ENCODE peak calls at places on chromosomes 16 and 17, in seven cellular contexts. H, V, Y, I, C, R and L are unnamed samples.

GRCh38 chr17:66667090-66667489 is 167.8 kb upstream of the CACNG5 start:
- DNase-seq in H (no peak), V (no peak), Y (no peak), I (no peak), C (no peak), R (no peak), L (no peak)

GRCh38 chr16:57313509-57313908 is 29.0 kb upstream of the PLLP start:
- DNase-seq in H (no peak), V (no peak), Y (no peak), I (no peak), C (no peak), R (no peak), L (no peak)

GRCh38 chr16:58518083-58518979 is 3.0 kb downstream of the SETD6 start:
- DNase-seq in H (no peak), V (peak), Y (no peak), I (no peak), C (no peak), R (no peak), L (no peak)

GRCh38 chr16:24845726-24846547 is at the start of gene SLC5A11:
- DNase-seq in H (no peak), V (peak), Y (no peak), I (no peak), C (no peak), R (no peak), L (no peak)

GRCh38 chr17:51638909-51639308 is 378.6 kb downstream of the UTP18 start:
- DNase-seq in H (no peak), V (no peak), Y (no peak), I (no peak), C (no peak), R (no peak), L (no peak)

GRCh38 chr17:58121925-58122324 is 26.3 kb upstream of the OR4D1 start:
- DNase-seq in H (no peak), V (peak), Y (no peak), I (peak), C (peak), R (no peak), L (no peak)

GRCh38 chr16:9225527-9226316 is 134.3 kb downstream of the HAPSTR1 start:
- DNase-seq in H (no peak), V (no peak), Y (no peak), I (no peak), C (peak), R (no peak), L (no peak)

GRCh38 chr17:82213251-82214011 is 789 bp upstream of the CCDC57 start:
- DNase-seq in H (peak), V (peak), Y (peak), I (peak), C (no peak), R (no peak), L (no peak)

GRCh38 chr17:35795007-35795870 is at the start of gene MMP28:
- DNase-seq in H (no peak), V (peak), Y (peak), I (peak), C (no peak), R (no peak), L (no peak)

GRCh38 chr17:48047113-48047740 is 932 bp upstream of the NFE2L1 start:
- DNase-seq in H (no peak), V (peak), Y (peak), I (no peak), C (no peak), R (no peak), L (no peak)

GRCh38 chr16:25126820-25127232 is 15.3 kb downstream of the LCMT1 start:
- DNase-seq in H (no peak), V (peak), Y (no peak), I (peak), C (peak), R (no peak), L (no peak)

GRCh38 chr17:51540151-51540550 is 279.8 kb downstream of the UTP18 start:
- DNase-seq in H (no peak), V (no peak), Y (no peak), I (no peak), C (peak), R (no peak), L (no peak)

GRCh38 chr17:38730526-38731379 is 612 bp downstream of the CISD3 start:
- DNase-seq in H (peak), V (no peak), Y (peak), I (peak), C (peak), R (peak), L (peak)

GRCh38 chr17:36814958-36815357 is 122.3 kb upstream of the LHX1 start:
- DNase-seq in H (no peak), V (peak), Y (no peak), I (no peak), C (no peak), R (no peak), L (no peak)

GRCh38 chr16:64364894-64365293 is 757.0 kb downstream of the CDH11 start:
- DNase-seq in H (no peak), V (no peak), Y (no peak), I (no peak), C (no peak), R (no peak), L (no peak)

GRCh38 chr16:69501956-69502457 is 63.8 kb upstream of the NFAT5 start:
- DNase-seq in H (no peak), V (no peak), Y (no peak), I (no peak), C (no peak), R (no peak), L (no peak)

GRCh38 chr17:27623578-27623977 is 7.4 kb upstream of the LGALS9 start:
- DNase-seq in H (no peak), V (no peak), Y (peak), I (no peak), C (no peak), R (no peak), L (no peak)

GRCh38 chr16:13223666-13224065 is 322.3 kb downstream of the SHISA9 start:
- DNase-seq in H (no peak), V (no peak), Y (no peak), I (no peak), C (no peak), R (no peak), L (no peak)

GRCh38 chr16:12499032-12499735 is 304.5 kb downstream of the CPPED1 start:
- DNase-seq in H (no peak), V (no peak), Y (no peak), I (no peak), C (no peak), R (no peak), L (no peak)

GRCh38 chr17:19386974-19387920 is at the start of gene MFAP4:
- DNase-seq in H (peak), V (peak), Y (peak), I (no peak), C (peak), R (peak), L (no peak)

GRCh38 chr16:1468456-1468855 is 6.4 kb downstream of the CLCN7 start:
- DNase-seq in H (no peak), V (no peak), Y (no peak), I (no peak), C (no peak), R (no peak), L (no peak)

GRCh38 chr16:1466968-1467521 is 7.8 kb downstream of the CLCN7 start:
- DNase-seq in H (no peak), V (no peak), Y (no peak), I (no peak), C (no peak), R (no peak), L (no peak)

GRCh38 chr16:1470543-1471251 is 4.1 kb downstream of the CLCN7 start:
- DNase-seq in H (no peak), V (peak), Y (no peak), I (no peak), C (no peak), R (no peak), L (no peak)

GRCh38 chr16:1471569-1472194 is 3.1 kb downstream of the CLCN7 start:
- DNase-seq in H (no peak), V (no peak), Y (no peak), I (no peak), C (no peak), R (no peak), L (no peak)

GRCh38 chr16:1469693-1470201 is 5.1 kb downstream of the CLCN7 start:
- DNase-seq in H (no peak), V (no peak), Y (no peak), I (no peak), C (no peak), R (no peak), L (no peak)
- H3K4me3 ChIP-seq in H (peak), V (no peak), Y (peak), I (no peak), C (no peak), R (no peak), L (no peak)

DNA sequence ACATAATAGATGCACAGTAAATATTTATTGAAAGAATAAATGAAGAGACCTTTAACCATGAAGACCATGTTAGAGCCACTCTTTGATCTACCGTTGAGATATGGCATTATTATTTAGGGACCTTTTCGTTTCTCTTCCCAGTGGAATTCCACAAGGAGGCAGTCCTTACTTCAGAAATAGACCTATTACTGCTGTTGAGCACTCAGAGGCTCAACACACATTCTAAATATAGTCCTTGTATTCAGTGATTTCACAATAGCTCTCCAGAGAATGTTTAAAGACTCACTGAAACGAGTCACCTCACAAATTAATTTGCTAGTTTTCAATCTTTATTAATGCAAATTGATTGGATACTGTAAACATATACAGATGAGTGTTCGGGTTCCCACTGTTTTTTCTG is 603.8 kb downstream of the CDH8 start:
- DNase-seq in H (no peak), V (no peak), Y (no peak), I (no peak), C (no peak), R (no peak), L (no peak)
- TF ChIP-seq CTCF in H (no peak), V (no peak), Y (no peak), I (no peak), C (no peak), R (no peak), L (peak)

GRCh38 chr16:77562497-77562896 is 127.7 kb upstream of the ADAMTS18 start:
- DNase-seq in H (no peak), V (no peak), Y (no peak), I (no peak), C (no peak), R (no peak), L (no peak)

GRCh38 chr16:77569406-77569805 is 134.6 kb upstream of the ADAMTS18 start:
- DNase-seq in H (no peak), V (no peak), Y (no peak), I (no peak), C (no peak), R (no peak), L (no peak)

GRCh38 chr16:77570574-77570973 is 135.7 kb upstream of the ADAMTS18 start:
- DNase-seq in H (no peak), V (no peak), Y (no peak), I (no peak), C (no peak), R (no peak), L (no peak)

GRCh38 chr16:77564791-77565390 is 130.1 kb upstream of the ADAMTS18 start:
- DNase-seq in H (no peak), V (no peak), Y (no peak), I (no peak), C (no peak), R (no peak), L (no peak)
- H3K27ac ChIP-seq in H (no peak), V (no peak), Y (no peak), I (no peak), C (no peak), R (no peak), L (no peak)

DNA sequence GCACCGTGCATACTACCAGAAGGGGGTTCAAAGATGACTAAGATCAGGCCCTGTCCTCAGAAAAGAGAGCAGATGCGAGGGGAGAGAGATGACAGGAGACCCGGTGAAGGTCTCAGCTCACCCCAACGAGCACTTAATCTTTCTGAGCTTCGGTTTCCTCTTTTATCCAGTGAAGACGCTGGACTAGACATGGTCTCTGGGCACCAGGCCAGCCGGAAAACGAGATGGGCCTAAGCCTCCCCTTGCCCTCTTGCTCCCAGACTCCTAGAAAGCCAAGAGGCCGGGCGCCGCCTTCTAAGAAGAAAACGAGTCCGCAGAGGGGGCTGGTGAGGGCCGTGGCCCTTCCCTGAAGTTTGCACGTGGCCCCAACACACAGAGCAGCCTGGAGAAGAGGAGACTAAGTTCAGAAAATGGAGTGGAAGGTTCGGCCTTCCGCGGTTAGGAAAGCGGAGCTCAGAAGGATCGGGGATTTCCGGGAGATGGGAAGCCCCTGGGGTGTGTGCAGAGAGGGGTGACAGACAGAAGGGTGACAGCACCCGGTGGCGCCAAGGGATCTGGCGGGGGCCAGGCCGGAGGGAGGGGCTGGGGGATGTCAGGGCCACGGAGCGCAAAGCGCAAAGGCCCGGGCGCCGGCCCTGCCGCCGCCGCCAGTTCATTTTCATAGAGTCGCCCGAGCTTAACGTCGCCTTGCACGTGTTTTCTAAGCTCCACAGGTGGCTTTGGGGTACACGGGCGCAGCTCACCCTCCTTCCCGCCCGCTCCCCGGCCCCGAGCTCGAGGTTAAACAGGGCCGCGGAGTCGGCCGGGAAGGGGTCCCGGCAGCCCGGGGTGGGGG is 42.1 kb upstream of the BHLHA9 start:
- DNase-seq in H (no peak), V (peak), Y (peak), I (no peak), C (no peak), R (no peak), L (no peak)
- H3K4me3 ChIP-seq in H (peak), V (no peak), Y (peak), I (peak), C (no peak), R (peak), L (peak)

GRCh38 chr16:66714659-66715307 is 18.2 kb upstream of the CMTM4 start:
- DNase-seq in H (no peak), V (no peak), Y (no peak), I (no peak), C (no peak), R (no peak), L (no peak)

GRCh38 chr16:66719246-66719645 is 22.7 kb upstream of the CMTM4 start:
- DNase-seq in H (no peak), V (no peak), Y (no peak), I (no peak), C (no peak), R (no peak), L (no peak)

GRCh38 chr16:66714062-66714461 is 17.5 kb upstream of the CMTM4 start:
- DNase-seq in H (no peak), V (no peak), Y (no peak), I (no peak), C (no peak), R (no peak), L (no peak)

GRCh38 chr16:66717776-66718175 is 21.2 kb upstream of the CMTM4 start:
- DNase-seq in H (no peak), V (no peak), Y (no peak), I (no peak), C (no peak), R (no peak), L (no peak)

GRCh38 chr16:66717112-66717675 is 20.7 kb upstream of the CMTM4 start:
- DNase-seq in H (no peak), V (peak), Y (no peak), I (no peak), C (peak), R (no peak), L (no peak)
- TF ChIP-seq CTCF in H (no peak), V (peak), Y (no peak), I (peak), C (peak), R (peak), L (no peak)

GRCh38 chr17:63275318-63275967 is 170.7 kb downstream of the CYB561 start:
- DNase-seq in H (no peak), V (no peak), Y (no peak), I (peak), C (no peak), R (no peak), L (no peak)

GRCh38 chr17:63277629-63278028 is 168.5 kb downstream of the CYB561 start:
- DNase-seq in H (no peak), V (no peak), Y (no peak), I (no peak), C (no peak), R (no peak), L (no peak)

GRCh38 chr17:63276376-63276775 is 169.7 kb downstream of the CYB561 start:
- DNase-seq in H (no peak), V (no peak), Y (no peak), I (no peak), C (no peak), R (no peak), L (no peak)

GRCh38 chr17:63275968-63276349 is 170.1 kb downstream of the CYB561 start:
- DNase-seq in H (no peak), V (peak), Y (no peak), I (no peak), C (no peak), R (no peak), L (no peak)

DNA sequence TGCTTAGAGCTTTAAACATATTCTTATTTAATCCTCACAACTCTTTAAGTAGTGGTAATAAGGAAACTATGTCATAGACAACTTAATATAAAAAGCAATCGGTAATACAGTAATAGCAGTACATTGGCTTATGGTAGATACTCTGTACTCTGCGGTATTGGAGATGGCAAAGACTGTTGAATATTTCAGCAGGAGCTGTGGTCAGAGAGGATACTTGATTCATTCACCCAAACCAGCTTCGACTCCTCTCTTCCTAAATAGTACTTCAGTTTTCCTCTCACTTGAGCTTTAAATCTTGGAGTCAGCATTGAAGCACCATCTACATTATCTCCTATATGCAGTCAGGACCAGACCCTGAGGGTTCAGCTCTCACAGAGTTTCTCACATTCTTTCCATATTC is 169.3 kb downstream of the CYB561 start:
- DNase-seq in H (no peak), V (no peak), Y (no peak), I (no peak), C (no peak), R (no peak), L (no peak)
- H3K27ac ChIP-seq in H (no peak), V (peak), Y (no peak), I (peak), C (no peak), R (no peak), L (no peak)

DNA sequence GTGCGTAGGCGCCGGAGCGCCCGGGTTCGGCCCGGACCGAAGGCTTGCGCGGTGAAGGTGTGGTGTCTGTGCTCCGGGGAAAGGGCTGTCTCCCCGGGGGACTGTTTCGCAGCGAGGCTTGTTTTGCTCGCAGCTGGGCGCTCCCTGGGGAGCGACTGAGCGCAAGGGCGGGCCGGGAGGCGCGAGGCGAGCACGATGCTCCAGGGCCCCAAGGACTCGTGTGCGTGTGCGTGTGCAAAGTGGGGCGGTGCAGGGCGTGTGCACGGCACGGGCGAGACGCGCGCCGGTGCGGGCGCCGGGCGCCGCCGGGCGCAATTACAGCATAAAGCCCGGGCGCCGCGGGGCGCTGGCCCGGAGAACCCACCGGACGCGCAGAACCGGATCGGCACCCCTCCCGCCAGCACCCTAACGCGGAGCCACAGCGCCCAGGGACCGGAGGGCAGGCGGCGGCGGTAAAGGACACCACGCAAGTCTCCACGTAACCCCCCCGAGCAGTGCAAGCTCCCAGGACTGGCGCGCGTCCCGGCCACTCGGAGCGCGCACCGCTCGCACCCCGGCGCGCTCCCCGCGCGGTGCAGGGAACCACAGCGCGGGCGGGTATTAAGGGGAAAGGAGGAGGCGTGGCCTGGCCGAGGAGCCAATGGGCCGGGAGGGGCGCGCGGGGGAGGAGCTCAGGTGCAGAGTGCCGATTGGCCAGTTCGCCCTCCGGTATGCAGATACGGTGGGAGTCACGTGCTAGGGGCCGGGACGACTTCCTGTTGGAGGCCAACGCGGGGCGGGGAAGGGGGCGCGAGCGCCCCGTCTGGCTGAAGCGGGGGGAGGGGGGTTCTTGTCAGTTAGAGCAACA is at the start of gene TNRC6C:
- DNase-seq in H (peak), V (peak), Y (peak), I (peak), C (peak), R (peak), L (peak)
- H3K4me3 ChIP-seq in H (peak), V (peak), Y (peak), I (peak), C (peak), R (peak), L (peak)

DNA sequence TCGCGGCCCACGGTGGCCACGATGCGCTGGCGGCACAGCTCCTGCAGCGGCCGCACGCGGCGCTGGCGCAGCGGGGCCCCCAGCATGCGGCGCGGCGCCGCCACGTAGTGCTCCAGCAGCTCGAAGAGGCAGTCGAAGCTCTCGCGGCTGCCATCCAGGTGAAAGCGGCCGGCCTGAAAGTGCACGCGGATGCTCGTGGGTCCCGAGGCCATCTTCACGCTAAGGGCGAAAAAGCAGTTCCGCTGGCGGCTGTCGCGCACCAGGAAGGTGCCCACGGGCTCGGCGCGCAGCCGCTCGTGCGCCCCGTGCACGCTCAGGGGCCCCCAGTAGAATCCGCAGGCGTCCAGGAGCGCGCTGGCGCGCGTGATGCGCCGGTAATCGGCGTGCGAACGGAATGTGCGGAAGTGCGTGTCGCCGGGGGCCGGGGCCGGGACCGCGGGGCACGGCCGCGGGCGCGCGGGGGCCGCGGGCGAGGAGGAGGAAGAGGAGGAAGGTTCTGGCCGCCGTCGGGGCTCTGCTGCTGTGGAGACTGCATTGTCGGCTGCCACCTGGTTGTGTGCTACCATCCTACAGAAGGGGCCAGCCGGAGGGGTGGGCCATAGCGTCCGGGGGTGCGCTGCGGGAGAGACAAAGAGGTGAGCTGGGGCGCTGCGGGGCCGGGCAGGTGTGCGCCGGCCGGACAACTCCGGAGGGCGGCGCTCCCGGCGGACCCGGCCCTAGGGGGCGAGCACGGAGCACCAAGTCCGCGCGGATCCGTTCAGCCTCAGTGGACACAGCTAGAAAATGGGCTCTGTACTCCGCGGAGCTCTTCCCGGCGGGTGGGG is 879 bp downstream of the SOCS1 start:
- DNase-seq in H (no peak), V (peak), Y (no peak), I (peak), C (peak), R (no peak), L (no peak)
- TF ChIP-seq CTCF in H (no peak), V (peak), Y (no peak), I (no peak), C (peak), R (peak), L (peak)